ENCODE peak calls at places on chromosomes 11 and 22, in four cellular contexts. I, R, E and P are unnamed samples. For H3K4me1, the result is how much of the 10 kb centered on the place peaks cover.

GRCh38 chr22:37018815-37019308 is 385 bp downstream of the TST start:
- DNase-seq in I (peak), R (peak), E (peak), P (peak)

GRCh38 chr11:3956038-3956437 is 100.6 kb downstream of the STIM1 start:
- DNase-seq in I (no peak), R (no peak), E (no peak), P (no peak)

GRCh38 chr11:102313225-102313940 is 3.9 kb upstream of the BIRC3 start:
- DNase-seq in I (peak), R (no peak), E (no peak), P (no peak)

GRCh38 chr11:57213282-57214086 is 23.6 kb downstream of the APLNR start:
- DNase-seq in I (peak), R (peak), E (no peak), P (peak)

GRCh38 chr11:132311703-132312102 is 941.3 kb downstream of the NTM start:
- DNase-seq in I (no peak), R (no peak), E (no peak), P (no peak)

GRCh38 chr11:20274031-20274430 is 89.5 kb upstream of the HTATIP2 start:
- DNase-seq in I (no peak), R (peak), E (no peak), P (no peak)

GRCh38 chr11:13214276-13214865 is 63.2 kb upstream of the BMAL1 start:
- DNase-seq in I (no peak), R (no peak), E (peak), P (peak)

GRCh38 chr11:10459029-10459970 is 4.2 kb downstream of the AMPD3 start:
- DNase-seq in I (no peak), R (peak), E (no peak), P (no peak)

GRCh38 chr11:128687321-128687720 is 6.6 kb upstream of the FLI1 start:
- DNase-seq in I (no peak), R (peak), E (peak), P (no peak)

GRCh38 chr11:129208863-129209262 is 16.7 kb upstream of the ARHGAP32 start:
- DNase-seq in I (no peak), R (no peak), E (peak), P (peak)

GRCh38 chr11:63505857-63506528 is at the start of gene LGALS12:
- DNase-seq in I (peak), R (peak), E (no peak), P (peak)

GRCh38 chr11:3834349-3835099 is 6.2 kb downstream of the RHOG start:
- DNase-seq in I (no peak), R (peak), E (no peak), P (no peak)

GRCh38 chr22:23557467-23557866 is 22.6 kb downstream of the IGLL1 start:
- DNase-seq in I (no peak), R (no peak), E (no peak), P (no peak)

GRCh38 chr22:40462195-40462988 is 92.0 kb downstream of the SGSM3 start:
- DNase-seq in I (no peak), R (no peak), E (no peak), P (no peak)

GRCh38 chr11:59145534-59145933 is 2.9 kb downstream of the FAM111A start:
- DNase-seq in I (peak), R (no peak), E (peak), P (no peak)

GRCh38 chr11:9858822-9859221 is 194.9 kb downstream of the SWAP70 start:
- DNase-seq in I (peak), R (peak), E (peak), P (no peak)

GRCh38 chr11:1345752-1346513 is 36.5 kb upstream of the TOLLIP start:
- DNase-seq in I (no peak), R (no peak), E (no peak), P (no peak)

GRCh38 chr11:10379871-10380568 is 75.0 kb upstream of the AMPD3 start:
- DNase-seq in I (no peak), R (no peak), E (peak), P (no peak)

GRCh38 chr11:79232346-79232745 is 208.5 kb downstream of the TENM4 start:
- DNase-seq in I (no peak), R (no peak), E (peak), P (peak)

GRCh38 chr11:64226507-64227051 is 505 bp downstream of the NUDT22 start:
- DNase-seq in I (no peak), R (no peak), E (peak), P (no peak)

GRCh38 chr11:20113147-20113435 is 47.2 kb downstream of the DBX1 start:
- DNase-seq in I (no peak), R (no peak), E (no peak), P (peak)

GRCh38 chr11:119547511-119547910 is 124.5 kb upstream of the THY1 start:
- DNase-seq in I (no peak), R (no peak), E (no peak), P (no peak)

GRCh38 chr22:48822278-48823233 is 1005.1 kb downstream of the BRD1 start:
- DNase-seq in I (no peak), R (no peak), E (no peak), P (no peak)

GRCh38 chr11:111627591-111627990 is 25.3 kb downstream of the SIK2 start:
- DNase-seq in I (no peak), R (no peak), E (no peak), P (no peak)

GRCh38 chr11:117933475-117933874 is 4.3 kb upstream of the TMPRSS13 start:
- DNase-seq in I (no peak), R (no peak), E (no peak), P (no peak)

GRCh38 chr11:35927730-35928129 is 16.1 kb upstream of the LDLRAD3 start:
- DNase-seq in I (peak), R (no peak), E (peak), P (peak)
- H3K4me2 ChIP-seq in I (no peak), R (no peak), E (peak), P (peak)

GRCh38 chr11:86577663-86578636 is 94.5 kb downstream of the ME3 start:
- DNase-seq in I (peak), R (no peak), E (peak), P (peak)
- H3K4me1 ChIP-seq in I (under half), R (under half), E (under half), P (under half)

GRCh38 chr11:85847436-85847835 is 7.7 kb upstream of the CCDC83 start:
- DNase-seq in I (no peak), R (no peak), E (no peak), P (no peak)

GRCh38 chr11:85848556-85848955 is 6.6 kb upstream of the CCDC83 start:
- DNase-seq in I (no peak), R (no peak), E (no peak), P (no peak)

GRCh38 chr11:85843929-85844328 is 11.3 kb upstream of the CCDC83 start:
- DNase-seq in I (no peak), R (peak), E (no peak), P (no peak)

GRCh38 chr11:85844439-85845051 is 10.6 kb upstream of the CCDC83 start:
- DNase-seq in I (no peak), R (peak), E (peak), P (peak)

DNA sequence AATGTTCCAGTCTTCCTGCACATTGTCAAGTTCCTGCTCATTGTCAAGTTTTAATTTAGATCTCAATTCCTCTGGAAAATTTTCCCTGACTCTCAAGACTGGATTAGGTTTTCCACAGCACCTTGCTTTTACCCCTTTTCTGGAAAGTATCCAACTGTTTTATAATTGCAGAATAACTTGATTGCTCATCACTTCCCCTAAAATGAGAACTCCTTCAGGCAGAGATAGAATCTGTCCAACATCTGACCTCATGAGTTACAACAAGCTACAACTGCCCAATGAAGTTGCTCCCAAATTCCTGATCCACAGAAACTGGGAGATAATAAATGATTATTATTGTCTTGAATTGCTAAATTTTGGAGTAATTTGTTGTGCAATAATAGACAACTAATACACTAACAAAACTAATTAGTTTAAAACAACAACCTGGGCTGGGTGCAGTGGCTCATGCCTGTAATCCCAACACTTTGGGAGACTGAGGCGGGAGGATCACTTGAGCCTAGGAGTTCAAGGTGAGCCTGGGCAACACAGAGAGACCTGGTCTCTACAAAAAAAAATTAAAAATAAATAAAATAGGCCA is 10.0 kb upstream of the CCDC83 start:
- DNase-seq in I (no peak), R (no peak), E (peak), P (no peak)
- H3K27ac ChIP-seq in I (no peak), R (no peak), E (peak), P (no peak)

DNA sequence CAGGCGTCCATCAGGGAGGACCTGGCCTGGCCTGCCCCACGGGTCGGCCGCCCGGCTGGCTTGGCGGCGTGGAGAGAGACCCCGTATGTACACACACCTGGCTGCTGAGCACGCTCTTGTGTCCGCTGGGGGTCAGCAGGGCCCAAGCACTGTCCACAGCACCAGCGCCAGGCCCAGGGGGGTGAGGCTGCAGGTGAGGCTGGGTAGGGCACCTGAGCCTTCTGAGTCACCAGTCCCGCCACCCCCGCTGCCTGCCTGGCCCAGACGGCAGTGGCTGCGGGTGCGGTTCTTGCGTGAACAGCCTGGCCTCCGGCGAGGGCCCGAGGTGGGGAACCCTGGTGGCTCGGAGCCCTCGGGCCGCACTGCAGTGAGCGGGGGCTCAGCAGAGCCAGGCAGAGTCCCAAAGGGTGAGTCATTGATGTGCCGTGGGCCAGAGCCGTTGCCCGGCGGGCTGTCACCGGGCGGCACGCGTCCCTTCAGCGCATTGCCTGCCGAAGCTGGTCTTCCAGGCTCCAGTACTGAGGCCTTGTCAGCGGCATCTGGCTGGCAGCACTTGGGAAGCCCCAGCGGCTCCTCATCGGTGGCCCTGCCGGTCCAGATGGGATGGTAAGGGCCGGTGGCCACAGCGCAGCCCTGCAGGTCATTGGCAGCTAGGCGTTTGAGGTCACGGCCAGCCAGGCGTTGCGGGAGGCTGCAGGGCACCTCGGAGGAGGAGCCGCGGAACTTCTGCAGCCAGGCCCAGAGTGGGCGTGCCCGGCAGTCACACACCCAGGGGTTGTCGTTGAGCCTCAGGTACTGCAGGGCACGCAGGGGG is 26.3 kb downstream of the RTN4R start:
- DNase-seq in I (no peak), R (no peak), E (no peak), P (no peak)
- H3K4me2 ChIP-seq in I (no peak), R (no peak), E (no peak), P (no peak)

GRCh38 chr11:76762867-76763572 is 20.1 kb upstream of the TSKU start:
- DNase-seq in I (no peak), R (no peak), E (no peak), P (no peak)
- H3K4me1 ChIP-seq in I (under half), R (under half), E (under half), P (under half)

GRCh38 chr11:12177739-12178338 is 67.4 kb downstream of the MICAL2 start:
- DNase-seq in I (no peak), R (peak), E (no peak), P (peak)
- H3K27ac ChIP-seq in I (peak), R (no peak), E (peak), P (peak)

GRCh38 chr11:86497310-86497709 is 122.6 kb downstream of the CCDC81 start:
- DNase-seq in I (no peak), R (no peak), E (peak), P (peak)
- H3K4me2 ChIP-seq in I (no peak), R (no peak), E (peak), P (peak)

DNA sequence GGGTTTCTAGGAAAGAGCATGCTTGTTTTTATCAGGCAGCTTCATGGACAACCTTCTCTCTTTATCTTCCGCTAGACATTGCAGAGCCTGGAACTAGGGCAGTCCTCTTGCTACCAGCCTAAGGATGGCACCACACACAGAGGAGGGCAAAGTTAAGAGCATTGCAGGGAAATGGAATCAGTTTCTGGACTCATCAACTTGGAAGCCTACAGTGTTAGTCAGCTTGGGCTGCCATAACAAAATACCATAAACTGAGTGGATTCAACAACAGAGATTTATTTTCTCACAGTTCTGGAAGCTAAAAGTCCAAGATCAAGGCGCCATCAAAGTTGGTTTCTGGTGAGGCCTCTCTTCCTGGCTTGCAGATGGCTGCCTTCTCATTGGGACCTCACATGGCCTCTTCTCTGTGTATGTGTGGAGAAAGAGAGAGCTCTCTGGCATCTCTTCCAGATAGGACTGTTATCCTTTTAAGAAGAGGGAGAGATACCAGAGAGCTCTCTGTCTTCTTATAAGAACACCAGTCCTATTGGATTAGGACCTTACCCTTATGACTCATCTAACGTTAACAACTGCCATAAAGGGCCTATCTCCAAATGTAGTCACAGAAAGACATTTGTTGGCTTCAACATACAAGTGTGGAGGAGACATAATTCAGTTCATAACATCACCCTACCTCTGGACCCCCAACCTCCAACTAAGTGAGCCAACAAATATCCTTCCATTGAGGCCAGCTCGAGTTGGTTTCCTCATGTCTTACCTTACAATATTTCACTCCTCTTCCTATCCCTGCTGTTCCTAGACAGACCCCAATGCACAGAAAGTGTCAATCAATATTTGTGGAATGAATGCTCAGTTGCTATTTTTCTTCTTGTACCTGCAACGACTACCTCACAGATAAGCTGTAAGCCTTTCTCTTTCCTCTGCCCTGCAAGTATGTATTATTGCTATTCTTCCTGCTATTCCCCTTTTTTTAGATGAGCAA is 27.1 kb upstream of the CREB3L1 start:
- DNase-seq in I (peak), R (no peak), E (peak), P (no peak)
- H3K4me1 ChIP-seq in I (under half), R (under half), E (under half), P (under half)

GRCh38 chr11:74135516-74135840 is 35.3 kb downstream of the C2CD3 start:
- DNase-seq in I (no peak), R (no peak), E (no peak), P (no peak)

GRCh38 chr11:74133416-74133815 is 37.4 kb downstream of the C2CD3 start:
- DNase-seq in I (no peak), R (no peak), E (no peak), P (no peak)

GRCh38 chr11:74138572-74138971 is 32.2 kb downstream of the C2CD3 start:
- DNase-seq in I (peak), R (peak), E (peak), P (peak)

GRCh38 chr11:74138021-74138420 is 32.8 kb downstream of the C2CD3 start:
- DNase-seq in I (peak), R (no peak), E (peak), P (peak)

DNA sequence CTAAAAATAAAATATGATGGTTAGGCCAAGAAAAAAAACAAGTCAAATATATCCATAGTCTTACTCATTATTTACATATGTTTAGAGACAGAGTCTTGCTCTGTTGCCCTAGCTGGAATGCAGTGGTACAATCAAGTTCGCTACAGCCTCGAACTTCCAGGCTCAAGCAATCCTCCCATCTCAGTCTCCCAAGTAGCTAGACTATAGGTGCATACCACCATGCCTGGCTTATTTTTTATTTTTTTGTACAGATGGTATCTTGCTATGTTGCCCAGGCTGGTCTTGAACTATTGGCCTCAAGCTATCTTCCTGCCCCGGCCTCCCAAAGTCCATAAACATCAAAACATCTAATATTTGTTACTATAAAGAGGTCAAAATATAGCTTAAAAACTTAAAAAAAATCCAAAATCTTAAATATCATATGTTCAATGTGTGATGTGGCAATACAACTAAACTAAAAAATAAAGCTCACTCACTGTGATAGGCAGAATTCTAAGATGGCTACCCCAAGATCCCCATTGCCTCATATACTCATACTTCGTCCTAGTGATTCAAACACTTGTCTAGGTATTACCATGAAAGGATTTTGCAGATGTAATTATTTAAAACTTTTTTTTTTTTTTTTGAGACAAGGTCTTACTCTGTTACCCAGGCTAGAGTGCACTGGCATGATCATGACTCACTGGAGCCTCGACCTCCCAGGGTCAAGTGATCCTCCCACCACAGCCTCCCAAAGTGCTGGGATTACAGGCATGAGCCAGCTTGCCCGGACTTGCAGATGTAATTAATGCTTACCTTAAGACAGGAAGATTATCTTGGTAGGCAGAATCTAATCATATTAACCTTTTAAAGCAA is 35.9 kb downstream of the C2CD3 start:
- DNase-seq in I (peak), R (no peak), E (no peak), P (peak)
- H3K27ac ChIP-seq in I (no peak), R (no peak), E (no peak), P (peak)

GRCh38 chr22:49976439-49977175 is 16.0 kb downstream of the PIM3 start:
- DNase-seq in I (no peak), R (no peak), E (no peak), P (no peak)
- H3K4me2 ChIP-seq in I (no peak), R (no peak), E (no peak), P (no peak)